ENCODE peak calls at places on chromosomes 3 and 15, in ten cellular contexts. One of them, this sample, is unnamed.

GRCh38 chr3:45387636-45388348 is 584 bp upstream of the LARS2 start:
- DNase-seq in IMR-90: no peak
- DNase-seq in A549: no peak
- DNase-seq in GM12878: no peak
- DNase-seq in lower lobe of right lung: no peak
- DNase-seq in adrenal gland: no peak
- DNase-seq in heart left ventricle: no peak
- DNase-seq in fibroblast of lung: no peak
- DNase-seq in pancreas: no peak
- DNase-seq in breast epithelium: peak; percentile 24
- DNase-seq in this sample: no peak

GRCh38 chr3:98531622-98532274 is at the start of gene GPR15:
- DNase-seq in IMR-90: no peak
- DNase-seq in A549: no peak
- DNase-seq in GM12878: no peak
- DNase-seq in lower lobe of right lung: no peak
- DNase-seq in adrenal gland: no peak
- DNase-seq in heart left ventricle: no peak
- DNase-seq in fibroblast of lung: no peak
- DNase-seq in pancreas: no peak
- DNase-seq in breast epithelium: no peak
- DNase-seq in this sample: no peak

GRCh38 chr15:101498076-101498730 is 8.7 kb upstream of the PCSK6 start:
- DNase-seq in IMR-90: no peak
- DNase-seq in A549: no peak
- DNase-seq in GM12878: no peak
- DNase-seq in lower lobe of right lung: no peak
- DNase-seq in adrenal gland: no peak
- DNase-seq in heart left ventricle: no peak
- DNase-seq in fibroblast of lung: no peak
- DNase-seq in pancreas: no peak
- DNase-seq in breast epithelium: peak; percentile 6
- DNase-seq in this sample: no peak

GRCh38 chr3:110066201-110066600 is 728.9 kb upstream of the DPPA4 start:
- DNase-seq in IMR-90: no peak
- DNase-seq in A549: no peak
- DNase-seq in GM12878: no peak
- DNase-seq in lower lobe of right lung: no peak
- DNase-seq in adrenal gland: no peak
- DNase-seq in heart left ventricle: no peak
- DNase-seq in fibroblast of lung: no peak
- DNase-seq in pancreas: no peak
- DNase-seq in breast epithelium: no peak
- DNase-seq in this sample: no peak

GRCh38 chr3:170830580-170830979 is 39.4 kb downstream of the RPL22L1 start:
- DNase-seq in IMR-90: no peak
- DNase-seq in A549: no peak
- DNase-seq in GM12878: no peak
- DNase-seq in lower lobe of right lung: no peak
- DNase-seq in adrenal gland: no peak
- DNase-seq in heart left ventricle: no peak
- DNase-seq in fibroblast of lung: no peak
- DNase-seq in pancreas: no peak
- DNase-seq in breast epithelium: no peak
- DNase-seq in this sample: no peak

GRCh38 chr15:85825118-85825517 is 30.4 kb upstream of the KLHL25 start:
- DNase-seq in IMR-90: no peak
- DNase-seq in A549: no peak
- DNase-seq in GM12878: no peak
- DNase-seq in lower lobe of right lung: no peak
- DNase-seq in adrenal gland: no peak
- DNase-seq in heart left ventricle: no peak
- DNase-seq in fibroblast of lung: no peak
- DNase-seq in pancreas: no peak
- DNase-seq in breast epithelium: no peak
- DNase-seq in this sample: no peak

GRCh38 chr3:99879275-99879674 is 61.6 kb downstream of the CMSS1 start:
- DNase-seq in IMR-90: no peak
- DNase-seq in A549: no peak
- DNase-seq in GM12878: no peak
- DNase-seq in lower lobe of right lung: no peak
- DNase-seq in adrenal gland: no peak
- DNase-seq in heart left ventricle: no peak
- DNase-seq in fibroblast of lung: no peak
- DNase-seq in pancreas: no peak
- DNase-seq in breast epithelium: no peak
- DNase-seq in this sample: no peak

GRCh38 chr15:32994810-32995424 is 199.6 kb downstream of the FMN1 start:
- DNase-seq in IMR-90: peak; percentile 74
- DNase-seq in A549: peak; percentile 13
- DNase-seq in GM12878: no peak
- DNase-seq in lower lobe of right lung: no peak
- DNase-seq in adrenal gland: no peak
- DNase-seq in heart left ventricle: no peak
- DNase-seq in fibroblast of lung: peak; percentile 43
- DNase-seq in pancreas: no peak
- DNase-seq in breast epithelium: no peak
- DNase-seq in this sample: no peak

GRCh38 chr3:150372320-150373118 is 35.6 kb upstream of the TSC22D2 start:
- DNase-seq in IMR-90: peak; percentile 50
- DNase-seq in A549: peak; percentile 42
- DNase-seq in GM12878: no peak
- DNase-seq in lower lobe of right lung: no peak
- DNase-seq in adrenal gland: no peak
- DNase-seq in heart left ventricle: no peak
- DNase-seq in fibroblast of lung: peak; percentile 22
- DNase-seq in pancreas: no peak
- DNase-seq in breast epithelium: no peak
- DNase-seq in this sample: no peak

GRCh38 chr15:78210349-78210717 is 24.0 kb downstream of the ACSBG1 start:
- DNase-seq in IMR-90: no peak
- DNase-seq in A549: no peak
- DNase-seq in GM12878: no peak
- DNase-seq in lower lobe of right lung: no peak
- DNase-seq in adrenal gland: no peak
- DNase-seq in heart left ventricle: no peak
- DNase-seq in fibroblast of lung: no peak
- DNase-seq in pancreas: no peak
- DNase-seq in breast epithelium: no peak
- DNase-seq in this sample: no peak

GRCh38 chr3:186844908-186845307 is 2.4 kb downstream of the ADIPOQ start:
- DNase-seq in IMR-90: no peak
- DNase-seq in A549: no peak
- DNase-seq in GM12878: no peak
- DNase-seq in lower lobe of right lung: no peak
- DNase-seq in adrenal gland: no peak
- DNase-seq in heart left ventricle: no peak
- DNase-seq in fibroblast of lung: no peak
- DNase-seq in pancreas: no peak
- DNase-seq in breast epithelium: no peak
- DNase-seq in this sample: no peak

GRCh38 chr15:73936181-73936580 is 9.9 kb downstream of the LOXL1 start:
- DNase-seq in IMR-90: peak; percentile 83
- DNase-seq in A549: no peak
- DNase-seq in GM12878: no peak
- DNase-seq in lower lobe of right lung: peak; percentile 36
- DNase-seq in adrenal gland: no peak
- DNase-seq in heart left ventricle: peak; percentile 27
- DNase-seq in fibroblast of lung: peak; percentile 54
- DNase-seq in pancreas: no peak
- DNase-seq in breast epithelium: no peak
- DNase-seq in this sample: no peak

GRCh38 chr3:115418583-115418982 is 204.7 kb upstream of the GAP43 start:
- DNase-seq in IMR-90: no peak
- DNase-seq in A549: no peak
- DNase-seq in GM12878: no peak
- DNase-seq in lower lobe of right lung: no peak
- DNase-seq in adrenal gland: no peak
- DNase-seq in heart left ventricle: no peak
- DNase-seq in fibroblast of lung: no peak
- DNase-seq in pancreas: no peak
- DNase-seq in breast epithelium: no peak
- DNase-seq in this sample: no peak

GRCh38 chr3:186519021-186519658 is 25.0 kb downstream of the CRYGS start:
- DNase-seq in IMR-90: no peak
- DNase-seq in A549: no peak
- DNase-seq in GM12878: peak; percentile 81
- DNase-seq in lower lobe of right lung: no peak
- DNase-seq in adrenal gland: no peak
- DNase-seq in heart left ventricle: no peak
- DNase-seq in fibroblast of lung: no peak
- DNase-seq in pancreas: no peak
- DNase-seq in breast epithelium: no peak
- DNase-seq in this sample: no peak

DNA sequence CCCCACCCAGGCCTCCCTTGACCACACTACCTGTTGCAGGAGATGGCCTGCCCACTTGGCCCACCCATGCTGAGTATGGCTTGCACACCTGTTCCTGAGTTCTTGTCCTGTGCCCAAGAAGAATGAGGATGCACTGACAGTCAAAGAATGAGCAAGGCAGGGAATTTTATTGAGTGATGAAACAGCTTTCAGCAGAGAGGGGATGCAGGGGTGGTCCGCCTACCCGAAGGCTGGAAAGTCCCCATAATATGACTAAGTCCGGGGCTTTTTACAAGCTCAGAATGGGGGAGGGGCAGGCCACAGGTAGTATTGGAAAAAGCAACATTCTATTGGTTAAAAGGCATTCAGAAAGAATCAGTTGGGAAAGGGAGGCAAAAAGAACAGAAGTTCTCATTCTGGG is 29.9 kb upstream of the RNU6-1 start:
- DNase-seq in IMR-90: no peak
- DNase-seq in A549: no peak
- DNase-seq in GM12878: no peak
- DNase-seq in lower lobe of right lung: no peak
- DNase-seq in adrenal gland: no peak
- DNase-seq in heart left ventricle: no peak
- DNase-seq in fibroblast of lung: no peak
- DNase-seq in pancreas: no peak
- DNase-seq in breast epithelium: no peak
- DNase-seq in this sample: no peak
- H3K27ac ChIP-seq in IMR-90: no peak overlapping the region
- H3K27ac ChIP-seq in A549: no peak overlapping the region
- H3K27ac ChIP-seq in GM12878: peak overlapping the region; percentile 50
- H3K27ac ChIP-seq in lower lobe of right lung: no peak overlapping the region
- H3K27ac ChIP-seq in adrenal gland: no peak overlapping the region
- H3K27ac ChIP-seq in heart left ventricle: no peak overlapping the region
- H3K27ac ChIP-seq in fibroblast of lung: no peak overlapping the region
- H3K27ac ChIP-seq in pancreas: no peak overlapping the region
- H3K27ac ChIP-seq in breast epithelium: no peak overlapping the region
- H3K27ac ChIP-seq in this sample: no peak overlapping the region

GRCh38 chr15:81008312-81008711 is 7.6 kb downstream of the TLNRD1 start:
- DNase-seq in IMR-90: no peak
- DNase-seq in A549: no peak
- DNase-seq in GM12878: no peak
- DNase-seq in lower lobe of right lung: no peak
- DNase-seq in adrenal gland: no peak
- DNase-seq in heart left ventricle: no peak
- DNase-seq in fibroblast of lung: no peak
- DNase-seq in pancreas: no peak
- DNase-seq in breast epithelium: no peak
- DNase-seq in this sample: no peak
- H3K4me1 ChIP-seq in IMR-90: peaks cover 5% of the 10 kb centered on the region
- H3K4me1 ChIP-seq in A549: peaks cover 12% of the 10 kb centered on the region
- H3K4me1 ChIP-seq in GM12878: no peaks in the 10 kb centered on the region
- H3K4me1 ChIP-seq in lower lobe of right lung: peaks cover 47% of the 10 kb centered on the region
- H3K4me1 ChIP-seq in adrenal gland: peaks cover 31% of the 10 kb centered on the region
- H3K4me1 ChIP-seq in heart left ventricle: peaks cover 41% of the 10 kb centered on the region
- H3K4me1 ChIP-seq in fibroblast of lung: no peaks in the 10 kb centered on the region
- H3K4me1 ChIP-seq in pancreas: peaks cover 19% of the 10 kb centered on the region
- H3K4me1 ChIP-seq in breast epithelium: no peaks in the 10 kb centered on the region
- H3K4me1 ChIP-seq in this sample: no peaks in the 10 kb centered on the region

GRCh38 chr3:152315623-152316022 is 46.9 kb downstream of the MBNL1 start:
- DNase-seq in IMR-90: no peak
- DNase-seq in A549: no peak
- DNase-seq in GM12878: no peak
- DNase-seq in lower lobe of right lung: no peak
- DNase-seq in adrenal gland: no peak
- DNase-seq in heart left ventricle: no peak
- DNase-seq in fibroblast of lung: peak; percentile 67
- DNase-seq in pancreas: no peak
- DNase-seq in breast epithelium: no peak
- DNase-seq in this sample: no peak

GRCh38 chr3:152317956-152318355 is 49.2 kb downstream of the MBNL1 start:
- DNase-seq in IMR-90: peak; percentile 87
- DNase-seq in A549: no peak
- DNase-seq in GM12878: no peak
- DNase-seq in lower lobe of right lung: no peak
- DNase-seq in adrenal gland: no peak
- DNase-seq in heart left ventricle: no peak
- DNase-seq in fibroblast of lung: peak; percentile 88
- DNase-seq in pancreas: no peak
- DNase-seq in breast epithelium: no peak
- DNase-seq in this sample: no peak

GRCh38 chr3:152318512-152318911 is 49.8 kb downstream of the MBNL1 start:
- DNase-seq in IMR-90: no peak
- DNase-seq in A549: no peak
- DNase-seq in GM12878: no peak
- DNase-seq in lower lobe of right lung: no peak
- DNase-seq in adrenal gland: no peak
- DNase-seq in heart left ventricle: no peak
- DNase-seq in fibroblast of lung: no peak
- DNase-seq in pancreas: no peak
- DNase-seq in breast epithelium: no peak
- DNase-seq in this sample: no peak

GRCh38 chr3:152316318-152316717 is 47.6 kb downstream of the MBNL1 start:
- DNase-seq in IMR-90: no peak
- DNase-seq in A549: no peak
- DNase-seq in GM12878: no peak
- DNase-seq in lower lobe of right lung: no peak
- DNase-seq in adrenal gland: no peak
- DNase-seq in heart left ventricle: no peak
- DNase-seq in fibroblast of lung: no peak
- DNase-seq in pancreas: no peak
- DNase-seq in breast epithelium: no peak
- DNase-seq in this sample: no peak

DNA sequence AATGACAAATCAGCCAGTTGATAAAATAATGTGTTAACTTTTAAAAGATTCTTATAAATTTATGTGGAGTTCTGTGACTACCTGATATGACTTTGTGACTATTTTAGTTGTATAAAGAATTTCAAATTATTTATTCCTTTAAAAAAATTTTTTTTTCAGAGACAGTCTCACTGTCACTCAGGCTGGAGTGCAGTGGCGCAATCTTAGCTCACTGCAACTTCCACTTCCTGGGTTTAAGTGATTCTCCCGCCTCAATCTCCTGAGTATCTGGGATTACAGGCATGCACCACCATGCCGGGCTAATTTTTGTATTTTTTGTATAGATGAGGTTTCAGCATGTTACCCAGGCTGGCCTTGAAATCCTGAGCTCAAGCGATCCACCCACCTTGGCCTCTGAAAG is 48.5 kb downstream of the MBNL1 start:
- DNase-seq in IMR-90: no peak
- DNase-seq in A549: no peak
- DNase-seq in GM12878: no peak
- DNase-seq in lower lobe of right lung: no peak
- DNase-seq in adrenal gland: no peak
- DNase-seq in heart left ventricle: no peak
- DNase-seq in fibroblast of lung: no peak
- DNase-seq in pancreas: no peak
- DNase-seq in breast epithelium: no peak
- DNase-seq in this sample: no peak
- H3K27ac ChIP-seq in IMR-90: no peak overlapping the region
- H3K27ac ChIP-seq in A549: no peak overlapping the region
- H3K27ac ChIP-seq in GM12878: no peak overlapping the region
- H3K27ac ChIP-seq in lower lobe of right lung: no peak overlapping the region
- H3K27ac ChIP-seq in adrenal gland: no peak overlapping the region
- H3K27ac ChIP-seq in heart left ventricle: peak overlapping the region; percentile 16
- H3K27ac ChIP-seq in fibroblast of lung: no peak overlapping the region
- H3K27ac ChIP-seq in pancreas: no peak overlapping the region
- H3K27ac ChIP-seq in breast epithelium: peak overlapping the region; percentile 45
- H3K27ac ChIP-seq in this sample: no peak overlapping the region

GRCh38 chr15:41661078-41661528 is 898 bp downstream of the MGA start:
- DNase-seq in IMR-90: no peak
- DNase-seq in A549: no peak
- DNase-seq in GM12878: no peak
- DNase-seq in lower lobe of right lung: no peak
- DNase-seq in adrenal gland: no peak
- DNase-seq in heart left ventricle: no peak
- DNase-seq in fibroblast of lung: no peak
- DNase-seq in pancreas: no peak
- DNase-seq in breast epithelium: no peak
- DNase-seq in this sample: no peak
- H3K4me1 ChIP-seq in IMR-90: peaks cover 9% of the 10 kb centered on the region
- H3K4me1 ChIP-seq in A549: peaks cover 15% of the 10 kb centered on the region
- H3K4me1 ChIP-seq in GM12878: peaks cover 26% of the 10 kb centered on the region
- H3K4me1 ChIP-seq in lower lobe of right lung: peaks cover 35% of the 10 kb centered on the region
- H3K4me1 ChIP-seq in adrenal gland: peaks cover 47% of the 10 kb centered on the region
- H3K4me1 ChIP-seq in heart left ventricle: peaks cover 15% of the 10 kb centered on the region
- H3K4me1 ChIP-seq in fibroblast of lung: peaks cover 5% of the 10 kb centered on the region
- H3K4me1 ChIP-seq in pancreas: no peaks in the 10 kb centered on the region
- H3K4me1 ChIP-seq in breast epithelium: no peaks in the 10 kb centered on the region
- H3K4me1 ChIP-seq in this sample: no peaks in the 10 kb centered on the region